ENCODE peak calls at places on chromosomes 1 and 21, in four cellular contexts. V, W, M and Q are unnamed samples.

GRCh38 chr1:56330400-56331026 is 248.8 kb downstream of the PLPP3 start:
- DNase-seq in V (no peak), W (no peak), M (peak; percentile 47), Q (no peak)

GRCh38 chr1:1832820-1833219 is 54.5 kb upstream of the NADK start:
- DNase-seq in V (no peak), W (no peak), M (peak; percentile 79), Q (no peak)

GRCh38 chr1:205925730-205926129 is 17.5 kb downstream of the SLC26A9 start:
- DNase-seq in V (no peak), W (no peak), M (no peak), Q (peak; percentile 84)

GRCh38 chr1:39971138-39971537 is 16.2 kb downstream of the MFSD2A start:
- DNase-seq in V (no peak), W (no peak), M (no peak), Q (no peak)

GRCh38 chr1:110634455-110635281 is 28.5 kb upstream of the KCNA2 start:
- DNase-seq in V (no peak), W (no peak), M (no peak), Q (no peak)

GRCh38 chr1:206554833-206555472 is 47.6 kb downstream of the RASSF5 start:
- DNase-seq in V (no peak), W (no peak), M (no peak), Q (no peak)

GRCh38 chr1:19033926-19034680 is 77.6 kb upstream of the IFFO2 start:
- DNase-seq in V (peak; percentile 8), W (no peak), M (no peak), Q (no peak)

GRCh38 chr1:54229281-54229891 is 29.4 kb downstream of the MRPL37 start:
- DNase-seq in V (no peak), W (no peak), M (peak; percentile 35), Q (no peak)

GRCh38 chr1:46940307-46940706 is 969 bp downstream of the CYP4A11 start:
- DNase-seq in V (no peak), W (no peak), M (no peak), Q (no peak)

GRCh38 chr1:43982798-43983197 is 3.8 kb downstream of the B4GALT2 start:
- DNase-seq in V (no peak), W (peak; percentile 32), M (no peak), Q (no peak)

GRCh38 chr1:156920233-156921052 is at the start of gene LRRC71:
- DNase-seq in V (peak; percentile 94), W (peak; percentile 95), M (peak; percentile 59), Q (peak; percentile 90)

GRCh38 chr1:11730429-11730861 is 5.5 kb upstream of the AGTRAP start:
- DNase-seq in V (no peak), W (no peak), M (no peak), Q (no peak)

GRCh38 chr1:3907031-3907534 is 7.0 kb upstream of the C1orf174 start:
- DNase-seq in V (no peak), W (peak; percentile 86), M (no peak), Q (peak; percentile 53)

GRCh38 chr1:175138579-175138978 is 54.0 kb downstream of the KIAA0040 start:
- DNase-seq in V (no peak), W (no peak), M (no peak), Q (no peak)

GRCh38 chr1:12047120-12047876 is 15.8 kb upstream of the TNFRSF8 start:
- DNase-seq in V (no peak), W (no peak), M (no peak), Q (no peak)

GRCh38 chr1:23381233-23381885 is 11.7 kb upstream of the ZNF436 start:
- DNase-seq in V (no peak), W (no peak), M (no peak), Q (no peak)

GRCh38 chr1:147171399-147172167 is 687 bp downstream of the PRKAB2 start:
- DNase-seq in V (no peak), W (peak; percentile 37), M (no peak), Q (peak; percentile 13)

GRCh38 chr1:171422489-171422888 is 62.8 kb upstream of the PRRC2C start:
- DNase-seq in V (no peak), W (no peak), M (no peak), Q (no peak)

GRCh38 chr1:62407398-62408009 is 29.3 kb upstream of the USP1 start:
- DNase-seq in V (no peak), W (peak; percentile 51), M (peak; percentile 53), Q (peak; percentile 46)

GRCh38 chr1:91806777-91807700 is 78.9 kb downstream of the TGFBR3 start:
- DNase-seq in V (no peak), W (no peak), M (peak; percentile 65), Q (peak; percentile 29)

GRCh38 chr1:107138767-107139445 is 1.9 kb upstream of the NTNG1 start:
- DNase-seq in V (no peak), W (no peak), M (no peak), Q (no peak)

GRCh38 chr1:228341450-228341813 is 65.2 kb downstream of the TRIM11 start:
- DNase-seq in V (no peak), W (no peak), M (no peak), Q (no peak)

GRCh38 chr1:13700521-13701273 is 709 bp downstream of the PRDM2 start:
- DNase-seq in V (peak; percentile 28), W (peak; percentile 46), M (no peak), Q (peak; percentile 6)

GRCh38 chr1:92817986-92818764 is 13.7 kb upstream of the RPL5 start:
- DNase-seq in V (peak; percentile 20), W (peak; percentile 42), M (no peak), Q (peak; percentile 23)
- TF ChIP-seq HMGXB4 in V (no peak), W (no peak), M (no peak), Q (no peak)

GRCh38 chr1:223175032-223175431 is 32.0 kb upstream of the TLR5 start:
- DNase-seq in V (peak; percentile 21), W (peak; percentile 52), M (no peak), Q (no peak)
- TF ChIP-seq HMGXB4 in V (no peak), W (no peak), M (no peak), Q (no peak)

DNA sequence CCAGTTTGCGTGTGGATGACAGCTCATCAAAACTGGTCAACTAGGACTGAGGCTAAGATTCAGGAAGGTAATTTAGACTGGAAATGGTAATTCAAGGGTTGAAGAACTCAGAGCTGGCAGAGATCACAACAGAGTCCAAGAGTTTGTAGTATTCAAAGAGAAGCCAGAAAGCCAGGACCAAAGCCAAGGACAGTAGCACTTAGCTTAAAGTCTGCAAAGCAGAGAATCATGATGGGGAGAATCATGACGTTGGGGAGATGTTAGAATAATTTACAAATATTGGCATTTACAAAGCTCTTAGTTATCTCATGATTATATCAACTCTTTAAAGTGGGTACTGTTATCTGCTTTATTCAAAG is 32.6 kb downstream of the RNF11 start:
- DNase-seq in V (no peak), W (no peak), M (no peak), Q (no peak)
- TF ChIP-seq HMGXB4 in V (no peak), W (no peak), M (no peak), Q (no peak)

GRCh38 chr1:66575739-66576138 is 41.8 kb downstream of the SGIP1 start:
- DNase-seq in V (no peak), W (no peak), M (peak; percentile 24), Q (no peak)
- TF ChIP-seq HMGXB4 in V (no peak), W (no peak), M (no peak), Q (no peak)

GRCh38 chr1:66750578-66750977 is 1.7 kb upstream of the DYNLT5 start:
- DNase-seq in V (no peak), W (no peak), M (no peak), Q (no peak)

GRCh38 chr1:66751160-66751559 is 1.1 kb upstream of the DYNLT5 start:
- DNase-seq in V (no peak), W (no peak), M (no peak), Q (no peak)

GRCh38 chr1:66752671-66753371 is 562 bp downstream of the DYNLT5 start:
- DNase-seq in V (peak; percentile 13), W (no peak), M (no peak), Q (no peak)

GRCh38 chr1:66747500-66747899 is 4.8 kb upstream of the DYNLT5 start:
- DNase-seq in V (no peak), W (no peak), M (no peak), Q (no peak)

DNA sequence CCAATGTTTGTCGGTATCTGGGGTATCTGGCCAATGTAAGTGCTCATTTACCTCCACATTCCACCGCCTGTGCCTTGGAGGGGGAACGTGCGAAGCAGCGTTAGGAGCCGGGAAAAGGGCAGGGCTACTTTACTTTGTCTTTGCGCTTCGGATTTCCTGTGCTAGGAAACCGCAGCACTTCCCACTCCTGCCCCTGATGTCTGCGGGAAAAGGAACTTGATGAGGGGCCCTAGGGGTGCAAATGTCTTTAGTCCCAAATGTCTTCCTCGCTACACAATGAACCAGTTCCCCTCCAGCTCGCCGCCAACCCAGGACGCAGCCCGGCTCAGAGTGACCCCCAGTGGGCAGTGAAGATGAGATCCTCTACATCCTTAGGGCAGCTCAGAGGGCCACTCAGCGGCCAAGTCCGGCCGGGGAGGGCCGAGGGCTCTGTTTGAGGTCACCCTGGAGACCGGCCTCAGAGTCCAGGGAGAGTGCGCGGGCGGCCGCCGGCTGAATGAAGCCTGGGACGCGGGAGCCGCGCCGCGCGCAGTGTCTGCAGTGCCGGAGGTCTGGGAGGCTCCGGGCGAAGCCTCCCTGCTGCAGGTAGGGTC is at the start of gene DYNLT5:
- DNase-seq in V (peak; percentile 74), W (no peak), M (no peak), Q (no peak)
- TF ChIP-seq HMGXB4 in V (no peak), W (no peak), M (no peak), Q (no peak)

DNA sequence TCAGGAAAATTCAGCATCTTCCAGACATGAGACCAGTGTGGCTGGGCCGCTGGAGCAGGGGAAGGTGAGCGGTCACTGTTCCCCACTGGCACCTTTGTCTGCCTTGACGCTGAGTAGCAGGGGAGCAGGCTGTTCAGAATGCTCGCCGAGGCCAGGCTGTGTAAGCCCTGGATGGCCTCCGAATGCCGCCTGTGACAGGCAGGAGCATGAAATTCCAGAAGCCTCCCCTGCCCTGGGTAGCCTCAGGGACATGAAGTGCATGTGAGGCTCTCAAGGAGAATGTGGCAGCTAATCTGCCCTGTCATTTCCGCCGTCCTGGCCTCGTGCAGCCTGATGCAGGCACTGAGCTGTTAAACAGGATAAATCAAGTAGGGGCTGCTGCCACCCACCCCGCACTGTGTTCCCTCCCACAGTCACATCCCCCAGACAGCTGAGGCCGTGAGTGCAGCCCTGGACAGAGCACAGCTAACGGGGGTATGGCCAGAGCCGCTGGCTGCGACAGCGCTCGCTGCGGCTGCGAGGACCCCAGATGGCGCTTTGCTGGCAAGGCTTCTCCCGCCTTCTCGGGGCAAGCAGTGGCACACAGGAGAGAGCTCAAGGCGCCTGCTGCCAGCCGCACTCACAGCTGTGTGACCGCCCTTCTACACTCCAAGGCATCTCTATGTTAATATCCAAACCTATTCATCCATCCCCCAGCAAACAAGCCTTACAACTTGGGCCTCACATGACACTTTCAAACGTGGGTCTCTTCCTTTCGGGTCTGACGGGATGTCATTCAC is 105.0 kb upstream of the COL6A1 start:
- DNase-seq in V (no peak), W (no peak), M (no peak), Q (no peak)
- TF ChIP-seq HMGXB4 in V (no peak), W (no peak), M (no peak), Q (no peak)

GRCh38 chr1:78061825-78062523 is 16.2 kb downstream of the GIPC2 start:
- DNase-seq in V (no peak), W (no peak), M (no peak), Q (peak; percentile 36)

GRCh38 chr1:78055565-78056132 is 9.9 kb downstream of the GIPC2 start:
- DNase-seq in V (no peak), W (no peak), M (no peak), Q (no peak)

GRCh38 chr1:78060857-78061563 is 15.2 kb downstream of the GIPC2 start:
- DNase-seq in V (no peak), W (no peak), M (no peak), Q (no peak)
- TF ChIP-seq HMGXB4 in V (no peak), W (no peak), M (no peak), Q (no peak)